ENCODE peak calls at places on chromosome 10, in seven cellular contexts. G is tibial artery; J is heart right ventricle; Y is CD8-positive, alpha-beta memory T cell; N is SJSA1; H is endothelial cell of umbilical vein; B is HCT116. I is an unnamed sample. For H3K4me1, the result is how much of the 10 kb centered on the place peaks cover.

GRCh38 chr10:27022048-27022447 is 78.2 kb downstream of the ANKRD26 start:
- DNase-seq in J (no peak), G (no peak), Y (no peak), B (no peak), H (no peak), N (no peak), I (no peak)

GRCh38 chr10:108375691-108376090 is 1211.2 kb upstream of the SORCS1 start:
- DNase-seq in G (no peak), B (no peak), N (no peak), Y (no peak), H (no peak), J (no peak), I (peak)

GRCh38 chr10:5458425-5458824 is 40.9 kb downstream of the CALML5 start:
- DNase-seq in J (no peak), G (no peak), N (no peak), Y (no peak), H (no peak), B (no peak), I (no peak)

GRCh38 chr10:44369296-44369695 is 15.6 kb downstream of the CXCL12 start:
- DNase-seq in J (no peak), B (no peak), G (no peak), Y (no peak), H (no peak), N (no peak), I (peak)

GRCh38 chr10:14327535-14327934 is 3.2 kb downstream of the FRMD4A start:
- DNase-seq in Y (no peak), N (no peak), J (no peak), G (no peak), B (no peak), H (peak), I (no peak)

GRCh38 chr10:10313099-10313875 is 704.4 kb upstream of the CELF2 start:
- DNase-seq in B (no peak), Y (no peak), G (no peak), J (no peak), N (no peak), H (no peak), I (no peak)

GRCh38 chr10:129704786-129705525 is 237.9 kb downstream of the MGMT start:
- DNase-seq in J (no peak), G (no peak), Y (no peak), B (no peak), H (no peak), N (no peak), I (peak)

GRCh38 chr10:52027055-52027454 is 287.0 kb upstream of the DKK1 start:
- DNase-seq in B (no peak), Y (no peak), G (no peak), N (no peak), J (no peak), H (no peak), I (no peak)

GRCh38 chr10:15651175-15651574 is 68.5 kb downstream of the ITGA8 start:
- DNase-seq in Y (no peak), J (no peak), B (no peak), N (no peak), G (no peak), H (no peak), I (no peak)

GRCh38 chr10:61921143-61921542 is 19.6 kb downstream of the ARID5B start:
- DNase-seq in Y (no peak), N (no peak), G (no peak), B (no peak), J (no peak), H (no peak), I (no peak)

GRCh38 chr10:29667191-29667590 is 32.4 kb upstream of the SVIL start:
- DNase-seq in B (no peak), Y (no peak), J (no peak), H (no peak), N (no peak), G (no peak), I (no peak)

GRCh38 chr10:67668448-67668847 is 27.5 kb downstream of the CTNNA3 start:
- DNase-seq in G (no peak), Y (no peak), B (no peak), N (no peak), H (peak), J (no peak), I (peak)

GRCh38 chr10:6053816-6054581 is 8.2 kb downstream of the IL2RA start:
- DNase-seq in Y (no peak), H (no peak), J (peak), G (peak), B (no peak), N (peak), I (no peak)

GRCh38 chr10:113576853-113577252 is 24.0 kb downstream of the HABP2 start:
- DNase-seq in B (no peak), H (peak), G (no peak), Y (no peak), N (no peak), J (no peak), I (peak)

GRCh38 chr10:36344240-36344639 is 702.1 kb upstream of the FZD8 start:
- DNase-seq in N (no peak), B (no peak), Y (no peak), H (no peak), G (no peak), J (no peak), I (peak)

GRCh38 chr10:71344154-71344915 is 25.3 kb downstream of the SLC29A3 start:
- DNase-seq in B (no peak), H (no peak), J (no peak), N (no peak), Y (no peak), G (no peak), I (no peak)

GRCh38 chr10:47290338-47290737 is 9.7 kb upstream of the GDF10 start:
- DNase-seq in H (no peak), J (no peak), Y (no peak), G (no peak), N (no peak), B (no peak), I (no peak)

GRCh38 chr10:43955978-43956377 is 307.3 kb upstream of the ZNF32 start:
- DNase-seq in H (no peak), J (no peak), Y (no peak), B (no peak), N (peak), G (no peak), I (no peak)

GRCh38 chr10:85408388-85408787 is 958.2 kb downstream of the GRID1 start:
- DNase-seq in B (no peak), J (no peak), H (no peak), G (no peak), N (no peak), Y (no peak), I (no peak)

DNA sequence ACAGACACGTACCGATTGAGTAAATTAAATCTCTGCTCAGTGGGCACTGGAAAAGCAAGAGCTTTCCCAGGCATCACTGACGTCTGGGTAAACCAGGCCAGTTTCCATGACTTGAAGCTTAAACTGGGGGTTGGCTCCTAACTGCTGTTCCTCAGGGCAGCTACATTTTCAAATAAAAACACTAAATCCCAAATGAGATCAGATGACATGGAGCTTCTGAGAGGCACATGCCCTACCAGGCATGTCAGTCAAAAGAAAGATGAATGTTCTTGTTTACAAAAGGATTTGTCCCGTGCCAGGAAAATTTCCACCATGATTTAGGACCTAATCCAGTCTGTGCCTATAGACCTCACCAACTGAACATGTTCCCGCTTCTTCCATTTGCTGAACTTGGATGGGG is 220.2 kb downstream of the KCNMA1 start:
- DNase-seq in B (no peak), H (no peak), Y (no peak), N (no peak), G (no peak), J (no peak), I (no peak)
- H3K27ac ChIP-seq in B (no peak), H (no peak), Y (no peak), N (peak), G (peak), J (no peak), I (peak)

GRCh38 chr10:122116331-122116730 is 127.4 kb downstream of the TACC2 start:
- DNase-seq in Y (no peak), H (peak), J (no peak), B (no peak), N (no peak), G (no peak), I (peak)

GRCh38 chr10:122117475-122117874 is 128.5 kb downstream of the TACC2 start:
- DNase-seq in B (no peak), J (no peak), N (no peak), Y (no peak), H (no peak), G (no peak), I (no peak)

GRCh38 chr10:122113161-122113944 is 124.4 kb downstream of the TACC2 start:
- DNase-seq in B (peak), Y (no peak), G (peak), N (peak), J (peak), H (peak), I (peak)

GRCh38 chr10:122114156-122114747 is 125.3 kb downstream of the TACC2 start:
- DNase-seq in G (peak), H (peak), B (no peak), Y (no peak), J (peak), N (no peak), I (peak)

DNA sequence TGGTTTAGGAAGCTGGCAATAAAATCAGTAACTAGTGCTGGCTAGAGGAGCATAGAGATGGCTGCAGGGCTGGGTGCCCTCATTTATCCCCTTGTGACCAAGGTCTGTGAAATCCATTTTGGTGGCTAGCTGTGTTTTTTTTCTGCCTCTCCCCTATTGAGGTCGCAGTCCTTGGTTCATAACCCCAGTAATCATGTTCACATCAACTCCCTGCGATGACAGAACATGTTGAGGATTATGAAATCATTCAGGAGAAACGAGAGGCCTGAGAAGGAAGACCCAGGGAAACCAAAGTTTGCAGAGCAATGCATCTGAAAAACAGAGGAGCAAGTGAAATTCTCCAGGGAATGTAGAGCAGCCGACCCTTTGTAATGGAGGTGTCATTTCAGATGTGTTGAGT is 126.9 kb downstream of the TACC2 start:
- DNase-seq in B (no peak), Y (no peak), H (no peak), J (no peak), G (no peak), N (no peak), I (no peak)
- H3K4me1 ChIP-seq in B (under half), Y (under half), H (under half), J (under half), G (under half), N (under half), I (under half)

GRCh38 chr10:127966875-127967274 is 60.0 kb downstream of the PTPRE start:
- DNase-seq in Y (no peak), B (no peak), H (no peak), J (no peak), G (no peak), N (no peak), I (no peak)

GRCh38 chr10:127963136-127963535 is 56.2 kb downstream of the PTPRE start:
- DNase-seq in J (no peak), N (no peak), B (no peak), G (no peak), Y (no peak), H (no peak), I (no peak)

GRCh38 chr10:127968027-127968441 is 61.1 kb downstream of the PTPRE start:
- DNase-seq in B (no peak), G (no peak), N (no peak), Y (no peak), J (no peak), H (peak), I (no peak)

GRCh38 chr10:127964644-127965043 is 57.7 kb downstream of the PTPRE start:
- DNase-seq in G (no peak), N (no peak), Y (no peak), H (no peak), B (no peak), J (no peak), I (peak)

GRCh38 chr10:127962205-127962604 is 55.3 kb downstream of the PTPRE start:
- DNase-seq in G (no peak), J (no peak), B (no peak), N (no peak), Y (no peak), H (no peak), I (no peak)
- H3K27ac ChIP-seq in G (no peak), J (no peak), B (no peak), N (no peak), Y (no peak), H (no peak), I (no peak)

GRCh38 chr10:11533328-11533781 is 78.1 kb downstream of the USP6NL start:
- DNase-seq in H (no peak), J (no peak), N (no peak), Y (no peak), B (no peak), G (no peak), I (peak)

GRCh38 chr10:11529276-11529675 is 82.2 kb downstream of the USP6NL start:
- DNase-seq in G (no peak), B (no peak), J (no peak), N (no peak), H (no peak), Y (no peak), I (no peak)

GRCh38 chr10:11535376-11535959 is 76.0 kb downstream of the USP6NL start:
- DNase-seq in N (no peak), G (no peak), B (no peak), H (no peak), Y (no peak), J (no peak), I (no peak)

GRCh38 chr10:11530806-11531205 is 80.6 kb downstream of the USP6NL start:
- DNase-seq in Y (no peak), N (no peak), J (no peak), B (no peak), G (no peak), H (no peak), I (no peak)

GRCh38 chr10:11532329-11532728 is 79.1 kb downstream of the USP6NL start:
- DNase-seq in N (no peak), H (no peak), J (no peak), Y (no peak), G (no peak), B (no peak), I (no peak)
- H3K4me1 ChIP-seq in N (under half), H (under half), J (under half), Y (under half), G (under half), B (under half), I (under half)

GRCh38 chr10:90051053-90051452 is 349.7 kb downstream of the KIF20B start:
- DNase-seq in H (no peak), G (no peak), B (no peak), N (no peak), J (no peak), Y (no peak), I (no peak)

GRCh38 chr10:90047243-90047729 is 345.9 kb downstream of the KIF20B start:
- DNase-seq in G (no peak), B (peak), J (no peak), Y (no peak), H (no peak), N (no peak), I (no peak)

DNA sequence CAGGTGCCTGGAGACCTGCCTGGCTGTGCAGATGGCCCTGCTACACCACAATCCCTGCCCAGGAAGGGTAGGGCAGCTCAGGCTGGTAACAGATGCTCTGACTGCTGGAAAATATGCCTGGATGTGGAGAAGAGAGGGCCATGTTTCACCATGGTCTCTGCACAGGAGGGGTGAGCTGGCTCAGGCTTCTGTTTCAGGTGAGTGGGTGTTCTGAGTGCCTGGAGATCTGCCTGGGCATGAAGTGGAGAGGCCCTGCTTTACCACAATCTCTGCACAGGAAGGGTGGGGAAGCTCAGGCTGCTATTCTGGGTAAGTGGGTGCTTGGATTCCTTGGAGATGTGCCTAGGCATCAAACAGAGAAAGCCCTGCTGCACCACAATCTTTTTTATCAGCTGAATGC is 350.1 kb downstream of the KIF20B start:
- DNase-seq in H (no peak), B (no peak), N (no peak), Y (no peak), G (no peak), J (peak), I (no peak)
- H3K27ac ChIP-seq in H (no peak), B (peak), N (no peak), Y (no peak), G (no peak), J (no peak), I (no peak)

DNA sequence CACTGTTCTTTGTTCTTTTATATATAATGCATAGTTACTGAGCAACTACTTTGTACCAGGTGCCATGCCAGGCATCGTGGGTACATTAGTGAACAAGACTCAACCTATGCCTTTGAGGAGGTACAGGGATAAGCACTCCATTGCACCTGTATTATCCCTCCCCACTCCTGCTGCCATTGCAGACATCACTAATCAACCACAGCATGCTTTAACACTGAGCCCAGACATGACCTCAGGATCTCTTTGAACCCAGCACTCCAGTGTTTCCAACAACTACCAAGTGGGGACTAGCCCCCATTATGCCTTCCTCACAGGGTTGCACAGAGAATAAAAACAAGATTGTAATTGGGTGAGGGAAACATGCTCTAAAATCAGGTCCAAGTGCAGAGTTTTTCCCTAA is 60.5 kb upstream of the COL13A1 start:
- DNase-seq in Y (no peak), B (no peak), G (no peak), H (no peak), N (no peak), J (no peak), I (no peak)
- H3K4me1 ChIP-seq in Y (under half), B (under half), G (under half), H (under half), N (under half), J (under half), I (under half)

GRCh38 chr10:77583527-77583926 is 54.1 kb downstream of the KCNMA1 start:
- DNase-seq in H (no peak), J (no peak), B (no peak), Y (no peak), G (no peak), N (no peak), I (no peak)
- H3K27ac ChIP-seq in H (no peak), J (no peak), B (no peak), Y (no peak), G (no peak), N (no peak), I (no peak)

GRCh38 chr10:46020871-46021553 is 9.4 kb downstream of the NCOA4 start:
- DNase-seq in Y (no peak), B (no peak), N (no peak), J (no peak), H (no peak), G (no peak), I (peak)
- H3K4me1 ChIP-seq in Y (half or more), B (under half), N (under half), J (under half), H (half or more), G (half or more), I (half or more)

I was measured in GM23248.